ENCODE peak calls at places on chromosomes 3 and 15, in four cellular contexts. One of them, this sample, is unnamed.

GRCh38 chr3:117681619-117682018 is 972.0 kb downstream of the TUSC7 start:
- DNase-seq in OCI-LY7: no peak
- DNase-seq in EL: peak; percentile 59
- DNase-seq in stimulated activated CD4-positive, alpha-beta T cell treated with anti-CD3 and anti-CD28 coated beads, Interleukin-4, amount 100 ng/mL, for 1 hour: no peak
- DNase-seq in this sample: peak; percentile 14

GRCh38 chr3:173911446-173911845 is 513.9 kb downstream of the NLGN1 start:
- DNase-seq in stimulated activated CD4-positive, alpha-beta T cell treated with anti-CD3 and anti-CD28 coated beads, Interleukin-4, amount 100 ng/mL, for 1 hour: no peak
- DNase-seq in EL: no peak
- DNase-seq in OCI-LY7: no peak
- DNase-seq in this sample: peak; percentile 17

GRCh38 chr3:15714448-15714847 is 83.3 kb downstream of the ANKRD28 start:
- DNase-seq in OCI-LY7: no peak
- DNase-seq in EL: no peak
- DNase-seq in stimulated activated CD4-positive, alpha-beta T cell treated with anti-CD3 and anti-CD28 coated beads, Interleukin-4, amount 100 ng/mL, for 1 hour: no peak
- DNase-seq in this sample: no peak

GRCh38 chr3:153210660-153211059 is 48.6 kb downstream of the RAP2B start:
- DNase-seq in stimulated activated CD4-positive, alpha-beta T cell treated with anti-CD3 and anti-CD28 coated beads, Interleukin-4, amount 100 ng/mL, for 1 hour: no peak
- DNase-seq in OCI-LY7: no peak
- DNase-seq in EL: peak; percentile 38
- DNase-seq in this sample: no peak

GRCh38 chr15:36808401-36809160 is 229.2 kb downstream of the CDIN1 start:
- DNase-seq in stimulated activated CD4-positive, alpha-beta T cell treated with anti-CD3 and anti-CD28 coated beads, Interleukin-4, amount 100 ng/mL, for 1 hour: no peak
- DNase-seq in OCI-LY7: no peak
- DNase-seq in EL: no peak
- DNase-seq in this sample: peak; percentile 2

GRCh38 chr15:70627734-70628541 is 135.4 kb downstream of the UACA start:
- DNase-seq in EL: no peak
- DNase-seq in OCI-LY7: no peak
- DNase-seq in stimulated activated CD4-positive, alpha-beta T cell treated with anti-CD3 and anti-CD28 coated beads, Interleukin-4, amount 100 ng/mL, for 1 hour: no peak
- DNase-seq in this sample: no peak

GRCh38 chr15:85854345-85855097 is 59.8 kb upstream of the KLHL25 start:
- DNase-seq in stimulated activated CD4-positive, alpha-beta T cell treated with anti-CD3 and anti-CD28 coated beads, Interleukin-4, amount 100 ng/mL, for 1 hour: no peak
- DNase-seq in EL: peak; percentile 57
- DNase-seq in OCI-LY7: peak; percentile 68
- DNase-seq in this sample: peak; percentile 55

GRCh38 chr3:28140664-28141063 is 100.8 kb upstream of the CMC1 start:
- DNase-seq in EL: no peak
- DNase-seq in OCI-LY7: no peak
- DNase-seq in stimulated activated CD4-positive, alpha-beta T cell treated with anti-CD3 and anti-CD28 coated beads, Interleukin-4, amount 100 ng/mL, for 1 hour: no peak
- DNase-seq in this sample: no peak

GRCh38 chr3:189947948-189948723 is 172.6 kb downstream of the P3H2 start:
- DNase-seq in stimulated activated CD4-positive, alpha-beta T cell treated with anti-CD3 and anti-CD28 coated beads, Interleukin-4, amount 100 ng/mL, for 1 hour: no peak
- DNase-seq in OCI-LY7: peak; percentile 31
- DNase-seq in EL: peak; percentile 49
- DNase-seq in this sample: peak; percentile 64